ENCODE peak calls at places on chromosomes 13 and 19, in six cellular contexts. M is iPS-NIHi11; S is pulmonary artery endothelial cell; V is KBM-7; I is BE2C; F is stimulated activated CD8-positive, alpha-beta memory T cell treated with anti-CD3 and anti-CD28 coated beads, Interleukin-4, amount 100 ng/mL, for 1 hour. E is an unnamed sample.

GRCh38 chr13:26255717-26256277 is 1.9 kb downstream of the CDK8 start:
- DNase-seq in F (no peak), S (no peak), M (no peak), I (peak; percentile 14), V (peak; percentile 47), E (no peak)

GRCh38 chr13:97273341-97273831 is 51.3 kb downstream of the MBNL2 start:
- DNase-seq in I (no peak), M (no peak), S (no peak), F (no peak), V (no peak), E (no peak)

GRCh38 chr19:58212336-58213074 is 16.2 kb upstream of the ZNF544 start:
- DNase-seq in M (no peak), V (no peak), F (no peak), S (no peak), I (no peak), E (no peak)

GRCh38 chr13:111947876-111948275 is 119.1 kb upstream of the SOX1 start:
- DNase-seq in V (no peak), F (no peak), I (no peak), S (no peak), M (no peak), E (no peak)

GRCh38 chr13:45799451-45799850 is 52.1 kb downstream of the SIAH3 start:
- DNase-seq in F (no peak), S (no peak), I (peak; percentile 37), V (no peak), M (no peak), E (no peak)

GRCh38 chr13:34555988-34556387 is 386.1 kb upstream of the NBEA start:
- DNase-seq in M (no peak), V (no peak), F (no peak), S (no peak), I (no peak), E (no peak)

GRCh38 chr13:80109313-80109712 is 231.6 kb downstream of the SPRY2 start:
- DNase-seq in V (no peak), M (no peak), I (no peak), F (no peak), S (no peak), E (no peak)

GRCh38 chr13:77330009-77330471 is 3.1 kb upstream of the MYCBP2 start:
- DNase-seq in I (no peak), M (no peak), F (no peak), V (no peak), S (no peak), E (no peak)

GRCh38 chr13:40026741-40027140 is 371.3 kb downstream of the COG6 start:
- DNase-seq in M (no peak), I (no peak), V (no peak), S (no peak), F (no peak), E (no peak)

GRCh38 chr13:83816081-83816480 is 66.2 kb downstream of the SLITRK1 start:
- DNase-seq in S (no peak), I (no peak), F (no peak), V (no peak), M (no peak), E (no peak)

GRCh38 chr13:21111546-21111945 is 50.2 kb upstream of the LATS2 start:
- DNase-seq in S (no peak), I (no peak), V (no peak), F (no peak), M (no peak), E (no peak)

GRCh38 chr13:27830010-27830409 is 37.7 kb downstream of the GSX1 start:
- DNase-seq in F (peak; percentile 18), S (no peak), V (peak; percentile 71), M (peak; percentile 89), I (peak; percentile 77), E (no peak)

E was measured in epithelial cell of proximal tubule.